ENCODE peak calls at places on chromosomes 4 and X, in ten cellular contexts. T is tibial artery, F is SK-N-SH, H is heart right ventricle, R is cardiac fibroblast, L is Peyer's patch, J is AG09309, V is IMR-90, S is OCI-LY7, C is stomach. G is an unnamed sample.

GRCh38 chr4:24328711-24329110 is 255.6 kb downstream of the DHX15 start:
- DNase-seq in T (no peak), F (no peak), H (no peak), R (no peak), L (no peak), J (no peak), V (no peak), S (no peak), C (no peak), G (no peak)

GRCh38 chrX:103503853-103504207 is 15.5 kb downstream of the RAB40A start:
- DNase-seq in T (no peak), F (peak), H (no peak), R (no peak), L (no peak), J (no peak), V (no peak), S (no peak), C (no peak), G (no peak)

GRCh38 chrX:38701073-38701472 is 100.2 kb upstream of the MID1IP1 start:
- DNase-seq in T (no peak), F (no peak), H (no peak), R (no peak), L (no peak), J (no peak), V (no peak), S (no peak), C (no peak), G (no peak)

GRCh38 chr4:78286281-78286680 is 229.2 kb downstream of the FRAS1 start:
- DNase-seq in T (no peak), F (no peak), H (no peak), R (no peak), L (no peak), J (no peak), V (no peak), S (no peak), C (no peak), G (no peak)

GRCh38 chr4:19054916-19055315 is 1033.4 kb upstream of the LCORL start:
- DNase-seq in T (no peak), F (no peak), H (no peak), R (no peak), L (no peak), J (no peak), V (no peak), S (no peak), C (no peak), G (no peak)

GRCh38 chr4:1199556-1200331 is 27.4 kb upstream of the SPON2 start:
- DNase-seq in T (no peak), F (peak), H (peak), R (no peak), L (peak), J (no peak), V (no peak), S (no peak), C (peak), G (peak)

GRCh38 chr4:189304179-189304578 is 636.5 kb upstream of the FRG1 start:
- DNase-seq in T (no peak), F (no peak), H (no peak), R (peak), L (no peak), J (no peak), V (peak), S (no peak), C (no peak), G (no peak)

GRCh38 chr4:1218892-1219552 is 29.9 kb downstream of the CTBP1 start:
- DNase-seq in T (no peak), F (no peak), H (no peak), R (no peak), L (peak), J (no peak), V (no peak), S (peak), C (no peak), G (peak)

GRCh38 chr4:35883108-35883507 is 361.2 kb downstream of the ARAP2 start:
- DNase-seq in T (no peak), F (no peak), H (no peak), R (no peak), L (no peak), J (no peak), V (no peak), S (no peak), C (no peak), G (no peak)

GRCh38 chr4:67765401-67765800 is 11.2 kb upstream of the GNRHR start:
- DNase-seq in T (no peak), F (no peak), H (no peak), R (no peak), L (no peak), J (no peak), V (peak), S (no peak), C (no peak), G (no peak)

GRCh38 chr4:22190855-22191254 is 242.3 kb upstream of the KCNIP4 start:
- DNase-seq in T (no peak), F (no peak), H (no peak), R (peak), L (no peak), J (peak), V (peak), S (no peak), C (no peak), G (no peak)

GRCh38 chrX:135112096-135112729 is 8.1 kb downstream of the ETDB start:
- DNase-seq in T (no peak), F (peak), H (no peak), R (peak), L (peak), J (peak), V (peak), S (peak), C (no peak), G (no peak)

GRCh38 chr4:120672558-120673147 is 249.9 kb downstream of the PRDM5 start:
- DNase-seq in T (no peak), F (no peak), H (no peak), R (no peak), L (no peak), J (no peak), V (no peak), S (no peak), C (no peak), G (no peak)

GRCh38 chr4:99645638-99646037 is 12.0 kb downstream of the C4orf54 start:
- DNase-seq in T (no peak), F (no peak), H (no peak), R (no peak), L (no peak), J (no peak), V (no peak), S (no peak), C (no peak), G (no peak)

GRCh38 chrX:111164728-111165127 is 68.7 kb downstream of the PAK3 start:
- DNase-seq in T (no peak), F (peak), H (no peak), R (peak), L (no peak), J (no peak), V (peak), S (peak), C (no peak), G (no peak)

GRCh38 chrX:71103110-71103983 is 3.2 kb downstream of the CXorf65 start:
- DNase-seq in T (no peak), F (peak), H (no peak), R (no peak), L (peak), J (no peak), V (no peak), S (peak), C (peak), G (no peak)

GRCh38 chrX:21700967-21701366 is 42.8 kb upstream of the KLHL34 start:
- DNase-seq in T (no peak), F (peak), H (no peak), R (no peak), L (no peak), J (no peak), V (no peak), S (no peak), C (no peak), G (no peak)

GRCh38 chrX:31836479-31836878 is 764.6 kb upstream of the FTHL17 start:
- DNase-seq in T (no peak), F (no peak), H (no peak), R (no peak), L (no peak), J (no peak), V (no peak), S (no peak), C (no peak), G (no peak)

GRCh38 chr4:20687894-20688293 is 12.4 kb upstream of the PACRGL start:
- DNase-seq in T (no peak), F (no peak), H (no peak), R (peak), L (no peak), J (peak), V (peak), S (no peak), C (no peak), G (no peak)

GRCh38 chrX:133265331-133265730 is 47.2 kb upstream of the TFDP3 start:
- DNase-seq in T (no peak), F (no peak), H (no peak), R (no peak), L (no peak), J (no peak), V (no peak), S (no peak), C (no peak), G (no peak)

GRCh38 chrX:103356897-103357296 is 591 bp downstream of the TCEAL9 start:
- DNase-seq in T (peak), F (peak), H (peak), R (no peak), L (no peak), J (no peak), V (no peak), S (no peak), C (no peak), G (no peak)

DNA sequence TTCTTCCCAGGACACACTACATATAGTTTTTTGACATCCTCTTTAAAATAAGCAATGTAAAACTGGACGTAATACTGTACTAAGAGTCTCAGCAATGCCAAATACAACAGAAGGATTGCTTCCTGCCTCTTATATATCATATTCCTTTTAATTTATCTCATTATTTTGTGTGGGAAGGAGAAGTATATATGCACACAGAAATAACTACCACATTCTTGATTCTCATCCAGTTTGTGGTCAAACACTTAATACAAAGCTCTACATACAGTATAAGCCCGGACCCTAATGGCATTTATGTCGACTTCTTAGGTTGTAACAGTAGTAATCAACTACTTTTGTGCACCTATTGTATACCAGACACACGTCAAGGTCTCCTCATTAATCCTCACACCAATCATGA is 22.6 kb downstream of the RAB28 start:
- DNase-seq in T (no peak), F (no peak), H (no peak), R (no peak), L (no peak), J (no peak), V (peak), S (no peak), C (no peak), G (no peak)
- TF ChIP-seq CTCF in T (no peak), F (no peak), H (no peak), R (no peak), L (no peak), J (no peak), V (no peak), S (no peak), C (no peak), G (no peak)

DNA sequence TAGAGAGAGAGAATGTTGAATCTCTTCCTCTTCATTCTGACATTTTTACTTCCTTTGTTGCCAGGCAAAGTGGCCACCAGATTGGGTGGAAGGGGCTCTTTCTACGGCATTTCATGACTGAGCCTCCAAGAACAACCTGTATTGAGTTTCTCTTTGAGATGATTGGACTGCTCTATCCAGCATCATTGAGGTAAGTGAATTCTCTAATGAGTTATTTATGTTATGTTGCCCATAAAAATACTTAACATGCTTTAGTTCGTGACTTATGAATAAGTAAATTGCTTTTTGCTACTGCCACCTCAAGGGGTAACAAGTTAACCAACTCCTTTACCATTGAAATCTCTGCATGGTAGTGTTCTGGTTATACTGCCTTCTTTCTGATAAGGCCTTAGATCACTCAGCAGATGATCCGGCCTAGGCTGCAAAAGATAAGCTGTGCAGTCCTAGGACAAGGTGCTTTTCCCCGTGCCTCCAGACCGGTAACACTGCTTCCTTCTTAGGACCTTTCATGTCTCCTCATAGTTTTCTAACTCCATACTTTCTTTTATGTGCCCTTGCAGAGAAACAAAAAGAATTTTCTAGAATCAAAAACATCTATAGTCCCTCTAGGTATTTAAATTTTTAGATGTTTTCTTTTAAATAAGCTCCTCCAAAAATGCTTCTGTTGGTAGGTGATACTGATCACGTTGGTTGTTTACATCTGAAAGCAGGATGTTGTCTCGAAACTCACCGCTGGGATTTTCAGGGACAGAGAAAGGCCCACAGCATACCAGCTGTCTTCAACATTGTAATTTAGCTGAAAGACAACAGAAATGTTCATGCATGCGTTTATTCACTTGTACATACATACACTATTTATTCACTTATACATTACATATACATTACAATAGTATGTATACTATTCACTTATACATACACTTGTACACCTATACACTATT is 157.1 kb upstream of the RBPJ start:
- DNase-seq in T (no peak), F (no peak), H (no peak), R (no peak), L (no peak), J (no peak), V (no peak), S (no peak), C (no peak), G (no peak)
- TF ChIP-seq CTCF in T (no peak), F (no peak), H (no peak), R (no peak), L (no peak), J (no peak), V (no peak), S (no peak), C (no peak), G (no peak)

DNA sequence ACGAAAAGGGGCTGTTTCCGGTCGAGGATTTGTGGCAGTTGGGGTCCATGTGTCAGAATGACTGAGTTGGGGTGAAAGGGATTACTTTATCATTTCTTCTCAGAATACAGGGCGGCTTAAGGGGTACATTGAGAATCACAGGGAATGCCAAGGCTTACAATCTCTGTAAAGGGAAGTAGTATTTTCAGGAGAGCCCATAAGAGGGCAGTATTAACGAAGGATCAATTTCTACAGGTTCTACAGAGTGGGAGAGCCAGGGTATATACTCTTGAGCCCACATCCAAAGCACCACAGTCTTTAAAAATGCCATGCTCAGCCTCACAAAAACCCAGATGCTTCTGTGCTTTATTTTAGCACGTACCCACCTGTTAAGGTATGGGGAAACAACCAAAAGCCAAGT is 67.7 kb upstream of the ZXDA start:
- DNase-seq in T (no peak), F (no peak), H (no peak), R (no peak), L (no peak), J (no peak), V (no peak), S (peak), C (no peak), G (no peak)
- TF ChIP-seq CTCF in T (no peak), F (peak), H (no peak), R (no peak), L (no peak), J (no peak), V (no peak), S (peak), C (no peak), G (no peak)

GRCh38 chr4:55868691-55869090 is 15.2 kb downstream of the EXOC1 start:
- DNase-seq in T (no peak), F (no peak), H (no peak), R (no peak), L (no peak), J (no peak), V (peak), S (no peak), C (no peak), G (no peak)

GRCh38 chr4:55866290-55866907 is 13.0 kb downstream of the EXOC1 start:
- DNase-seq in T (no peak), F (no peak), H (no peak), R (peak), L (no peak), J (peak), V (peak), S (no peak), C (no peak), G (no peak)

GRCh38 chr4:55864577-55865223 is 11.3 kb downstream of the EXOC1 start:
- DNase-seq in T (no peak), F (no peak), H (no peak), R (no peak), L (no peak), J (no peak), V (no peak), S (no peak), C (no peak), G (no peak)

GRCh38 chr4:55865228-55865806 is 11.9 kb downstream of the EXOC1 start:
- DNase-seq in T (no peak), F (no peak), H (no peak), R (peak), L (no peak), J (no peak), V (peak), S (no peak), C (no peak), G (no peak)

GRCh38 chr4:55866973-55867574 is 13.6 kb downstream of the EXOC1 start:
- DNase-seq in T (no peak), F (peak), H (peak), R (peak), L (peak), J (peak), V (peak), S (peak), C (no peak), G (no peak)
- TF ChIP-seq CTCF in T (peak), F (peak), H (peak), R (peak), L (peak), J (peak), V (peak), S (peak), C (peak), G (no peak)

GRCh38 chrX:2614911-2615310 is 76.2 kb upstream of the CD99 start:
- DNase-seq in T (no peak), F (no peak), H (peak), R (peak), L (no peak), J (peak), V (peak), S (no peak), C (no peak), G (no peak)
- TF ChIP-seq CTCF in T (peak), F (peak), H (no peak), R (peak), L (no peak), J (peak), V (peak), S (no peak), C (no peak), G (no peak)

GRCh38 chr4:180560896-180561295 is 1682.3 kb upstream of the TENM3 start:
- DNase-seq in T (no peak), F (no peak), H (no peak), R (peak), L (no peak), J (no peak), V (peak), S (no peak), C (no peak), G (no peak)

GRCh38 chr4:180558427-180558826 is 1684.8 kb upstream of the TENM3 start:
- DNase-seq in T (no peak), F (no peak), H (no peak), R (no peak), L (no peak), J (no peak), V (no peak), S (no peak), C (no peak), G (no peak)

GRCh38 chr4:180557348-180557747 is 1685.9 kb upstream of the TENM3 start:
- DNase-seq in T (no peak), F (peak), H (no peak), R (no peak), L (no peak), J (no peak), V (no peak), S (peak), C (no peak), G (no peak)
- TF ChIP-seq CTCF in T (no peak), F (peak), H (no peak), R (no peak), L (no peak), J (no peak), V (no peak), S (peak), C (no peak), G (no peak)

G was measured in activated B cell treated with CpG ODN at 0.5 μM for 24 hours.